ENCODE peak calls at places on chromosomes 11 and 22, in eight cellular contexts. One of them, this sample, is unnamed.
A peak's percentile ranks its signal among the peaks of the same experiment; 100 is the strongest.

GRCh38 chr11:26599421-26599820 is 27.4 kb upstream of the MUC15 start:
- DNase-seq in lower leg skin: no peak
- DNase-seq in stomach: no peak
- DNase-seq in thyroid gland: no peak
- DNase-seq in transverse colon: no peak
- DNase-seq in upper lobe of left lung: no peak
- DNase-seq in body of pancreas: no peak
- DNase-seq in esophagus squamous epithelium: no peak
- DNase-seq in this sample: no peak

GRCh38 chr11:133926466-133927246 is 30.1 kb downstream of the IGSF9B start:
- DNase-seq in stomach: no peak
- DNase-seq in transverse colon: no peak
- DNase-seq in esophagus squamous epithelium: no peak
- DNase-seq in upper lobe of left lung: no peak
- DNase-seq in lower leg skin: no peak
- DNase-seq in body of pancreas: no peak
- DNase-seq in thyroid gland: no peak
- DNase-seq in this sample: no peak

GRCh38 chr11:45771194-45771941 is 33.6 kb upstream of the SLC35C1 start:
- DNase-seq in thyroid gland: peak; percentile 70
- DNase-seq in esophagus squamous epithelium: no peak
- DNase-seq in lower leg skin: peak; percentile 92
- DNase-seq in transverse colon: peak; percentile 76
- DNase-seq in upper lobe of left lung: peak; percentile 68
- DNase-seq in stomach: peak; percentile 69
- DNase-seq in body of pancreas: peak; percentile 74
- DNase-seq in this sample: no peak

GRCh38 chr11:99316761-99317475 is 296.2 kb downstream of the CNTN5 start:
- DNase-seq in stomach: no peak
- DNase-seq in transverse colon: no peak
- DNase-seq in esophagus squamous epithelium: no peak
- DNase-seq in thyroid gland: no peak
- DNase-seq in lower leg skin: no peak
- DNase-seq in body of pancreas: no peak
- DNase-seq in upper lobe of left lung: peak; percentile 3
- DNase-seq in this sample: no peak

GRCh38 chr22:50683086-50683993 is 10.7 kb downstream of the SHANK3 start:
- DNase-seq in upper lobe of left lung: no peak
- DNase-seq in thyroid gland: no peak
- DNase-seq in esophagus squamous epithelium: no peak
- DNase-seq in transverse colon: no peak
- DNase-seq in body of pancreas: no peak
- DNase-seq in lower leg skin: no peak
- DNase-seq in stomach: peak; percentile 16
- DNase-seq in this sample: peak; percentile 52

GRCh38 chr11:130181295-130182272 is 22.0 kb downstream of the ST14 start:
- DNase-seq in body of pancreas: peak; percentile 61
- DNase-seq in lower leg skin: no peak
- DNase-seq in upper lobe of left lung: no peak
- DNase-seq in thyroid gland: peak; percentile 66
- DNase-seq in transverse colon: peak; percentile 84
- DNase-seq in esophagus squamous epithelium: no peak
- DNase-seq in stomach: peak; percentile 56
- DNase-seq in this sample: no peak

GRCh38 chr11:48036466-48036865 is 56.1 kb downstream of the PTPRJ start:
- DNase-seq in transverse colon: no peak
- DNase-seq in thyroid gland: peak; percentile 43
- DNase-seq in upper lobe of left lung: no peak
- DNase-seq in body of pancreas: no peak
- DNase-seq in lower leg skin: no peak
- DNase-seq in esophagus squamous epithelium: no peak
- DNase-seq in stomach: no peak
- DNase-seq in this sample: no peak

GRCh38 chr11:134244593-134244992 is 8.6 kb downstream of the THYN1 start:
- DNase-seq in body of pancreas: no peak
- DNase-seq in upper lobe of left lung: no peak
- DNase-seq in esophagus squamous epithelium: no peak
- DNase-seq in thyroid gland: no peak
- DNase-seq in transverse colon: no peak
- DNase-seq in stomach: no peak
- DNase-seq in lower leg skin: no peak
- DNase-seq in this sample: no peak

GRCh38 chr11:37811349-37811748 is 1213.3 kb upstream of the RAG2 start:
- DNase-seq in transverse colon: no peak
- DNase-seq in upper lobe of left lung: peak; percentile 30
- DNase-seq in esophagus squamous epithelium: no peak
- DNase-seq in thyroid gland: no peak
- DNase-seq in lower leg skin: no peak
- DNase-seq in body of pancreas: no peak
- DNase-seq in stomach: no peak
- DNase-seq in this sample: no peak

GRCh38 chr11:78195917-78196545 is 7.3 kb downstream of the USP35 start:
- DNase-seq in upper lobe of left lung: no peak
- DNase-seq in transverse colon: no peak
- DNase-seq in esophagus squamous epithelium: no peak
- DNase-seq in body of pancreas: no peak
- DNase-seq in thyroid gland: peak; percentile 34
- DNase-seq in lower leg skin: no peak
- DNase-seq in stomach: no peak
- DNase-seq in this sample: no peak

GRCh38 chr22:22408731-22409696 is 99.5 kb downstream of the ZNF280B start:
- DNase-seq in upper lobe of left lung: no peak
- DNase-seq in lower leg skin: peak; percentile 76
- DNase-seq in thyroid gland: peak; percentile 46
- DNase-seq in transverse colon: peak; percentile 42
- DNase-seq in body of pancreas: peak; percentile 22
- DNase-seq in esophagus squamous epithelium: no peak
- DNase-seq in stomach: no peak
- DNase-seq in this sample: peak; percentile 82

GRCh38 chr22:43723816-43724215 is 88.3 kb downstream of the EFCAB6 start:
- DNase-seq in esophagus squamous epithelium: no peak
- DNase-seq in stomach: no peak
- DNase-seq in transverse colon: no peak
- DNase-seq in body of pancreas: no peak
- DNase-seq in upper lobe of left lung: no peak
- DNase-seq in lower leg skin: no peak
- DNase-seq in thyroid gland: no peak
- DNase-seq in this sample: no peak

GRCh38 chr11:1963864-1964263 is 16.7 kb downstream of the MRPL23 start:
- DNase-seq in transverse colon: no peak
- DNase-seq in lower leg skin: peak; percentile 61
- DNase-seq in thyroid gland: no peak
- DNase-seq in upper lobe of left lung: peak; percentile 65
- DNase-seq in esophagus squamous epithelium: no peak
- DNase-seq in body of pancreas: no peak
- DNase-seq in stomach: no peak
- DNase-seq in this sample: no peak

GRCh38 chr11:15563054-15563453 is 448.3 kb downstream of the INSC start:
- DNase-seq in transverse colon: no peak
- DNase-seq in stomach: no peak
- DNase-seq in esophagus squamous epithelium: no peak
- DNase-seq in upper lobe of left lung: no peak
- DNase-seq in lower leg skin: no peak
- DNase-seq in body of pancreas: no peak
- DNase-seq in thyroid gland: no peak
- DNase-seq in this sample: no peak

GRCh38 chr11:19240420-19241259 is at the start of gene E2F8:
- DNase-seq in upper lobe of left lung: peak; percentile 97
- DNase-seq in body of pancreas: peak; percentile 91
- DNase-seq in stomach: peak; percentile 91
- DNase-seq in thyroid gland: peak; percentile 85
- DNase-seq in esophagus squamous epithelium: peak; percentile 46
- DNase-seq in transverse colon: peak; percentile 96
- DNase-seq in lower leg skin: peak; percentile 97
- DNase-seq in this sample: no peak

GRCh38 chr11:120649316-120649715 is 137.8 kb downstream of the GRIK4 start:
- DNase-seq in thyroid gland: no peak
- DNase-seq in body of pancreas: no peak
- DNase-seq in lower leg skin: no peak
- DNase-seq in stomach: no peak
- DNase-seq in transverse colon: no peak
- DNase-seq in upper lobe of left lung: no peak
- DNase-seq in esophagus squamous epithelium: no peak
- DNase-seq in this sample: no peak

GRCh38 chr11:12827929-12828812 is 153.9 kb downstream of the TEAD1 start:
- DNase-seq in transverse colon: peak; percentile 57
- DNase-seq in upper lobe of left lung: no peak
- DNase-seq in body of pancreas: peak; percentile 63
- DNase-seq in lower leg skin: peak; percentile 87
- DNase-seq in thyroid gland: peak; percentile 59
- DNase-seq in esophagus squamous epithelium: no peak
- DNase-seq in stomach: peak; percentile 56
- DNase-seq in this sample: no peak

GRCh38 chr11:19216709-19217374 is 15.1 kb upstream of the CSRP3 start:
- DNase-seq in esophagus squamous epithelium: no peak
- DNase-seq in transverse colon: no peak
- DNase-seq in lower leg skin: no peak
- DNase-seq in thyroid gland: no peak
- DNase-seq in body of pancreas: no peak
- DNase-seq in upper lobe of left lung: no peak
- DNase-seq in stomach: no peak
- DNase-seq in this sample: no peak

GRCh38 chr11:3207530-3208189 is 11.0 kb downstream of the MRGPRG start:
- DNase-seq in body of pancreas: no peak
- DNase-seq in stomach: no peak
- DNase-seq in esophagus squamous epithelium: no peak
- DNase-seq in lower leg skin: no peak
- DNase-seq in upper lobe of left lung: no peak
- DNase-seq in thyroid gland: no peak
- DNase-seq in transverse colon: no peak
- DNase-seq in this sample: no peak

GRCh38 chr11:68963779-68964178 is 17.0 kb downstream of the MRGPRD start:
- DNase-seq in transverse colon: peak; percentile 1
- DNase-seq in thyroid gland: no peak
- DNase-seq in body of pancreas: no peak
- DNase-seq in lower leg skin: peak; percentile 42
- DNase-seq in esophagus squamous epithelium: no peak
- DNase-seq in stomach: no peak
- DNase-seq in upper lobe of left lung: no peak
- DNase-seq in this sample: peak; percentile 93
- TF ChIP-seq POLR2A in transverse colon: no peak
- TF ChIP-seq POLR2A in thyroid gland: no peak
- TF ChIP-seq POLR2A in body of pancreas: no peak
- TF ChIP-seq POLR2A in lower leg skin: no peak
- TF ChIP-seq POLR2A in esophagus squamous epithelium: no peak
- TF ChIP-seq POLR2A in stomach: no peak
- TF ChIP-seq POLR2A in upper lobe of left lung: no peak
- TF ChIP-seq POLR2A in this sample: no peak

DNA sequence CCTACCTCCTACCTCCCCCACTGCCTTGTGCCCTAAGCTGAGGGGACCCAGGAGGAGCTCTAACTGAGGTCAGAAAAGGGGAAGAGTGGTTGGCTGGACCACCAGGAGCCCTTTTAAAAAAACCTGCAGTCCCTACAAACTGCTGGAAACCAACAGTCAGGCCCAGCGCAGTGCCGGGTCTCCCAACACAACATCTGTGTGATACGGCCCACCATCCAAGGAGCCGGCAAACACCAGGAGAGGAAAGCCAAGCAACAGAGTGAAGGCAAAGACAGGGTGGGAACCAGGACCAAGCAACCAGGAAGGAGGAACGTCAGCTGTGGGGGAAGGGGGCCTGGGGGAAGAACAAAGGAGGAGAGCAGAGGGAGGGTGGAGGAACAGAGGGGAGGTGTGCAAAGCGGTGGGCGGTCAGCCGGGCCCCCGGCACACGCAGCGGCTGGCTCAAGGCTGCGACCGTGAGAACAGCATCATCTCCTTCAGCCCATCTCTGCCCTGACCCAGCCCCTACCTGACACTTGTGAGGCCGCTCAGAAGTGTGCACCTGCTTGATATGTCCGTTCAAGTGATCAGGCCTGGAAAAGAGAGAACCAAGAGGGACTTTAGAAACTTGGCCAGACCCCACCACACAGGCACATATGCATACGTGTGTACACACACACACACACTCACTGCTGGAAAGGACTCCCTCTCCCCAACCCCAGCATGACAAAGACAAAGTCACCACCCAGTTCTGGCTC is 3.6 kb downstream of the PATZ1 start:
- DNase-seq in upper lobe of left lung: no peak
- DNase-seq in esophagus squamous epithelium: no peak
- DNase-seq in stomach: no peak
- DNase-seq in thyroid gland: peak; percentile 59
- DNase-seq in body of pancreas: no peak
- DNase-seq in lower leg skin: no peak
- DNase-seq in transverse colon: no peak
- DNase-seq in this sample: no peak
- TF ChIP-seq POLR2A in upper lobe of left lung: no peak
- TF ChIP-seq POLR2A in esophagus squamous epithelium: no peak
- TF ChIP-seq POLR2A in stomach: no peak
- TF ChIP-seq POLR2A in thyroid gland: no peak
- TF ChIP-seq POLR2A in body of pancreas: no peak
- TF ChIP-seq POLR2A in lower leg skin: no peak
- TF ChIP-seq POLR2A in transverse colon: no peak
- TF ChIP-seq POLR2A in this sample: no peak

GRCh38 chr11:72225411-72225951 is 914 bp downstream of the INPPL1 start:
- DNase-seq in thyroid gland: peak; percentile 40
- DNase-seq in esophagus squamous epithelium: no peak
- DNase-seq in body of pancreas: no peak
- DNase-seq in stomach: no peak
- DNase-seq in lower leg skin: peak; percentile 86
- DNase-seq in transverse colon: no peak
- DNase-seq in upper lobe of left lung: no peak
- DNase-seq in this sample: peak; percentile 83
- TF ChIP-seq POLR2A in thyroid gland: no peak
- TF ChIP-seq POLR2A in esophagus squamous epithelium: no peak
- TF ChIP-seq POLR2A in body of pancreas: no peak
- TF ChIP-seq POLR2A in stomach: no peak
- TF ChIP-seq POLR2A in lower leg skin: no peak
- TF ChIP-seq POLR2A in transverse colon: no peak
- TF ChIP-seq POLR2A in upper lobe of left lung: no peak
- TF ChIP-seq POLR2A in this sample: no peak

GRCh38 chr11:59114344-59114743 is 7.3 kb downstream of the FAM111B start:
- DNase-seq in lower leg skin: no peak
- DNase-seq in stomach: no peak
- DNase-seq in upper lobe of left lung: no peak
- DNase-seq in transverse colon: no peak
- DNase-seq in esophagus squamous epithelium: no peak
- DNase-seq in thyroid gland: no peak
- DNase-seq in body of pancreas: no peak
- DNase-seq in this sample: no peak
- TF ChIP-seq POLR2A in lower leg skin: no peak
- TF ChIP-seq POLR2A in stomach: no peak
- TF ChIP-seq POLR2A in upper lobe of left lung: no peak
- TF ChIP-seq POLR2A in transverse colon: no peak
- TF ChIP-seq POLR2A in esophagus squamous epithelium: no peak
- TF ChIP-seq POLR2A in thyroid gland: no peak
- TF ChIP-seq POLR2A in body of pancreas: no peak
- TF ChIP-seq POLR2A in this sample: no peak

GRCh38 chr22:20981787-20982562 is at the start of gene LZTR1:
- DNase-seq in upper lobe of left lung: peak; percentile 96
- DNase-seq in stomach: peak; percentile 83
- DNase-seq in body of pancreas: peak; percentile 78
- DNase-seq in lower leg skin: peak; percentile 95
- DNase-seq in thyroid gland: peak; percentile 79
- DNase-seq in esophagus squamous epithelium: no peak
- DNase-seq in transverse colon: peak; percentile 86
- DNase-seq in this sample: no peak
- TF ChIP-seq POLR2A in upper lobe of left lung: peak; percentile 73
- TF ChIP-seq POLR2A in stomach: no peak
- TF ChIP-seq POLR2A in body of pancreas: peak; percentile 79
- TF ChIP-seq POLR2A in lower leg skin: no peak
- TF ChIP-seq POLR2A in thyroid gland: peak; percentile 33
- TF ChIP-seq POLR2A in esophagus squamous epithelium: peak; percentile 92
- TF ChIP-seq POLR2A in transverse colon: peak; percentile 90
- TF ChIP-seq POLR2A in this sample: no peak